ENCODE peak calls at places on chromosomes 2 and 18, in six cellular contexts. I is lower lobe of right lung, T is IMR-90, E is astrocyte, D is cardiac muscle cell, U is suprapubic skin. P is an unnamed sample.

GRCh38 chr2:170881840-170882239 is 47.2 kb upstream of the GORASP2 start:
- DNase-seq in U (no peak), I (no peak), E (no peak), T (no peak), D (no peak), P (no peak)

GRCh38 chr18:69954719-69955118 is 7.0 kb upstream of the CD226 start:
- DNase-seq in U (no peak), D (no peak), T (no peak), E (peak; percentile 40), I (no peak), P (no peak)

GRCh38 chr2:11647834-11648600 is 22.0 kb downstream of the NTSR2 start:
- DNase-seq in E (peak; percentile 26), I (no peak), T (no peak), D (peak; percentile 42), U (peak; percentile 20), P (no peak)

GRCh38 chr2:88874063-88874657 is 182.7 kb downstream of the RPIA start:
- DNase-seq in E (peak; percentile 22), U (no peak), T (peak; percentile 63), I (no peak), D (peak; percentile 75), P (no peak)

GRCh38 chr2:216702756-216703155 is 7.4 kb upstream of the IGFBP5 start:
- DNase-seq in E (no peak), U (no peak), D (no peak), T (no peak), I (no peak), P (no peak)

GRCh38 chr18:39786477-39786876 is 2168.6 kb upstream of the PIK3C3 start:
- DNase-seq in D (no peak), I (no peak), T (no peak), E (no peak), U (no peak), P (no peak)

GRCh38 chr2:53210538-53210937 is 557.1 kb upstream of the CHAC2 start:
- DNase-seq in E (no peak), D (no peak), T (no peak), U (no peak), I (no peak), P (no peak)

GRCh38 chr2:217854684-217855083 is 148.1 kb downstream of the TNS1 start:
- DNase-seq in U (no peak), E (no peak), I (no peak), D (no peak), T (no peak), P (no peak)

GRCh38 chr18:73980289-73980979 is 167.2 kb downstream of the FBXO15 start:
- DNase-seq in D (peak; percentile 13), I (no peak), E (no peak), U (no peak), T (peak; percentile 25), P (no peak)

GRCh38 chr18:35117951-35118411 is 76.8 kb downstream of the MAPRE2 start:
- DNase-seq in I (no peak), E (peak; percentile 79), D (peak; percentile 52), T (peak; percentile 70), U (no peak), P (no peak)

GRCh38 chr2:130759906-130760753 is 4.8 kb downstream of the AMER3 start:
- DNase-seq in U (no peak), I (no peak), D (peak; percentile 44), E (no peak), T (no peak), P (no peak)

GRCh38 chr18:48446582-48447225 is 37.5 kb upstream of the ZBTB7C start:
- DNase-seq in U (peak; percentile 93), T (peak; percentile 50), E (peak; percentile 37), D (peak; percentile 87), I (peak; percentile 90), P (peak; percentile 87)

GRCh38 chr18:24016643-24017042 is 2.1 kb downstream of the TTC39C start:
- DNase-seq in U (no peak), I (no peak), T (no peak), D (no peak), E (no peak), P (no peak)

GRCh38 chr2:113979172-113980128 is 89.6 kb downstream of the ACTR3 start:
- DNase-seq in D (no peak), T (no peak), I (no peak), E (no peak), U (no peak), P (no peak)

GRCh38 chr2:168851674-168852320 is 38.4 kb downstream of the SPC25 start:
- DNase-seq in U (no peak), I (no peak), E (peak; percentile 79), D (peak; percentile 83), T (peak; percentile 84), P (no peak)

GRCh38 chr2:239159476-239159911 is 241.3 kb downstream of the HDAC4 start:
- DNase-seq in D (no peak), U (peak; percentile 50), I (no peak), E (no peak), T (no peak), P (peak; percentile 8)

GRCh38 chr2:111106720-111107119 is 14.0 kb upstream of the BCL2L11 start:
- DNase-seq in D (no peak), E (no peak), U (no peak), I (no peak), T (no peak), P (no peak)

GRCh38 chr2:220445429-220446105 is 818.1 kb downstream of the SLC4A3 start:
- DNase-seq in I (no peak), E (peak; percentile 45), T (peak; percentile 26), U (no peak), D (peak; percentile 20), P (no peak)

GRCh38 chr2:63438171-63438570 is 150.1 kb downstream of the WDPCP start:
- DNase-seq in T (no peak), I (no peak), D (peak; percentile 3), U (no peak), E (no peak), P (no peak)

GRCh38 chr2:207423886-207424285 is 105.9 kb upstream of the CREB1 start:
- DNase-seq in U (no peak), D (peak; percentile 93), E (peak; percentile 100), I (no peak), T (peak; percentile 98), P (no peak)

GRCh38 chr18:79611040-79611681 is 68.4 kb upstream of the CTDP1 start:
- DNase-seq in T (peak; percentile 92), D (peak; percentile 92), U (peak; percentile 73), I (peak; percentile 22), E (peak; percentile 92), P (peak; percentile 34)

GRCh38 chr2:30287190-30287589 is 55.9 kb downstream of the LBH start:
- DNase-seq in T (no peak), D (no peak), U (no peak), E (no peak), I (no peak), P (no peak)

GRCh38 chr2:231554748-231555545 is 24.7 kb upstream of the NMUR1 start:
- DNase-seq in T (peak; percentile 50), D (peak; percentile 90), U (no peak), I (peak; percentile 85), E (no peak), P (peak; percentile 77)
- H3K27ac ChIP-seq in T (peak overlapping the region; percentile 2), D (no peak overlapping the region), U (peak overlapping the region; percentile 45), I (peak overlapping the region; percentile 81), E (no peak overlapping the region), P (peak overlapping the region; percentile 74)

GRCh38 chr2:165793779-165794519 is at the start of gene GALNT3:
- DNase-seq in I (peak; percentile 94), T (no peak), U (peak; percentile 85), D (no peak), E (no peak), P (peak; percentile 90)

GRCh38 chr2:165795011-165795410 is 964 bp upstream of the GALNT3 start:
- DNase-seq in E (peak; percentile 30), U (no peak), D (no peak), I (no peak), T (peak; percentile 16), P (no peak)

GRCh38 chr2:165793161-165793778 is 777 bp downstream of the GALNT3 start:
- DNase-seq in I (peak; percentile 52), U (peak; percentile 74), T (no peak), E (peak; percentile 63), D (no peak), P (peak; percentile 84)

GRCh38 chr2:165796129-165796528 is 2.1 kb upstream of the GALNT3 start:
- DNase-seq in T (no peak), U (no peak), E (no peak), I (no peak), D (no peak), P (no peak)

GRCh38 chr2:165794520-165794882 is 454 bp upstream of the GALNT3 start:
- DNase-seq in D (peak; percentile 51), E (peak; percentile 32), T (peak; percentile 45), I (peak; percentile 63), U (no peak), P (peak; percentile 65)
- TF ChIP-seq CTCF in D (no peak), E (no peak), T (no peak), I (no peak), U (no peak), P (no peak)

GRCh38 chr18:44771957-44772917 is 91.5 kb downstream of the SETBP1 start:
- DNase-seq in U (no peak), T (no peak), E (peak; percentile 13), I (no peak), D (no peak), P (no peak)

GRCh38 chr18:44777429-44778192 is 96.9 kb downstream of the SETBP1 start:
- DNase-seq in D (peak; percentile 43), T (no peak), U (no peak), I (no peak), E (no peak), P (no peak)

GRCh38 chr18:44773640-44774155 is 93.0 kb downstream of the SETBP1 start:
- DNase-seq in T (no peak), I (no peak), D (no peak), U (no peak), E (no peak), P (no peak)

GRCh38 chr18:44771572-44771956 is 90.9 kb downstream of the SETBP1 start:
- DNase-seq in U (no peak), T (no peak), D (no peak), I (no peak), E (no peak), P (no peak)

DNA sequence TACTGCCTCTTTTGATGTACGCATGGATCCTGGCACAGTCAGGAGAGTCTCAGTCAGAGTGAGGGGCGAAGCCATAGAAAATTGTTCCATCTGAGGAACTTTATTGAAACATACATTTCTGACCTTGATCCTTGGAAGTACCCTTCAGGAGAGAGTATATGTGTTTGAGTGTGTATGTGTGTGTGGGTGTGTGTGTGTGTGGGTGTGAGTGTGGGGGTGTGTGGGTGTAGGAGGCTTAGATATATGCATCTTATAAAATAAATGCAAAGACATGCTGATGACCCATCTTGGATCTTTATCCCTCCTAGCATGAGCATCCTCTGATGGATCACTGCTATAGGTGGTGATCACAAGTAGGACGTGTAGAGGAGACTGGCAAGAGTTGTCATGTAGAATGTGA is 93.5 kb downstream of the SETBP1 start:
- DNase-seq in U (no peak), I (no peak), D (no peak), T (no peak), E (no peak), P (no peak)
- H3K4me1 ChIP-seq in U (peaks cover 26% of the 10 kb centered on the region), I (peaks cover 15% of the 10 kb centered on the region), D (peaks cover 20% of the 10 kb centered on the region), T (no peaks in the 10 kb centered on the region), E (no peaks in the 10 kb centered on the region), P (peaks cover 3% of the 10 kb centered on the region)

GRCh38 chr2:28161466-28161865 is 231.2 kb upstream of the FOSL2 start:
- DNase-seq in E (peak; percentile 41), I (no peak), U (no peak), D (peak; percentile 61), T (no peak), P (no peak)
- H3K27ac ChIP-seq in E (peak overlapping the region; percentile 40), I (no peak overlapping the region), U (peak overlapping the region; percentile 7), D (no peak overlapping the region), T (no peak overlapping the region), P (no peak overlapping the region)

GRCh38 chr2:109021895-109022300 is 32.9 kb upstream of the EDAR start:
- DNase-seq in U (no peak), T (no peak), E (no peak), D (no peak), I (no peak), P (no peak)
- TF ChIP-seq CTCF in U (no peak), T (no peak), E (no peak), D (no peak), I (no peak), P (no peak)

GRCh38 chr2:43210125-43210466 is 16.3 kb downstream of the ZFP36L2 start:
- DNase-seq in U (no peak), T (no peak), E (no peak), D (no peak), I (no peak), P (no peak)
- H3K4me1 ChIP-seq in U (peaks cover 25% of the 10 kb centered on the region), T (peaks cover 8% of the 10 kb centered on the region), E (no peaks in the 10 kb centered on the region), D (no peaks in the 10 kb centered on the region), I (peaks cover 27% of the 10 kb centered on the region), P (peaks cover 5% of the 10 kb centered on the region)